ENCODE peak calls at places on chromosome 6, in seven cellular contexts. O is psoas muscle, X is heart left ventricle, Q is Panc1, V is ascending aorta, R is right lobe of liver, D is neural progenitor cell. Y is an unnamed sample.

GRCh38 chr6:143673638-143674037 is 4.1 kb upstream of the PHACTR2 start:
- DNase-seq in O (no peak), X (no peak), Q (no peak), V (no peak), R (no peak), D (peak; percentile 81), Y (no peak)

GRCh38 chr6:111657146-111657545 is 51.5 kb upstream of the TRAF3IP2 start:
- DNase-seq in O (no peak), X (no peak), Q (no peak), V (no peak), R (no peak), D (no peak), Y (no peak)

GRCh38 chr6:1708820-1709612 is 99.3 kb downstream of the FOXC1 start:
- DNase-seq in O (no peak), X (no peak), Q (no peak), V (no peak), R (peak; percentile 61), D (no peak), Y (no peak)

GRCh38 chr6:14765106-14765505 is 480.8 kb upstream of the JARID2 start:
- DNase-seq in O (no peak), X (no peak), Q (no peak), V (no peak), R (no peak), D (no peak), Y (no peak)

GRCh38 chr6:67914419-67914818 is 720.7 kb upstream of the ADGRB3 start:
- DNase-seq in O (no peak), X (no peak), Q (no peak), V (no peak), R (no peak), D (no peak), Y (no peak)

GRCh38 chr6:11710968-11711643 is 67.5 kb downstream of the ADTRP start:
- DNase-seq in O (no peak), X (no peak), Q (no peak), V (no peak), R (no peak), D (no peak), Y (no peak)

GRCh38 chr6:134702279-134702678 is 247.6 kb downstream of the ALDH8A1 start:
- DNase-seq in O (no peak), X (no peak), Q (no peak), V (no peak), R (no peak), D (no peak), Y (no peak)

GRCh38 chr6:21229061-21229460 is 364.5 kb upstream of the SOX4 start:
- DNase-seq in O (no peak), X (no peak), Q (no peak), V (no peak), R (no peak), D (peak; percentile 26), Y (no peak)

GRCh38 chr6:127186889-127187288 is 68.4 kb downstream of the RSPO3 start:
- DNase-seq in O (peak; percentile 65), X (peak; percentile 47), Q (peak; percentile 18), V (peak; percentile 64), R (peak; percentile 85), D (peak; percentile 57), Y (peak; percentile 3)

GRCh38 chr6:88263591-88263990 is 97.4 kb upstream of the CNR1 start:
- DNase-seq in O (no peak), X (no peak), Q (no peak), V (no peak), R (no peak), D (peak; percentile 23), Y (no peak)

GRCh38 chr6:32664827-32665362 is 1.6 kb downstream of the HLA-DQB1 start:
- DNase-seq in O (peak; percentile 22), X (peak; percentile 49), Q (no peak), V (peak; percentile 68), R (no peak), D (peak; percentile 10), Y (no peak)

GRCh38 chr6:34391023-34391485 is 1.4 kb downstream of the NUDT3 start:
- DNase-seq in O (peak; percentile 55), X (peak; percentile 19), Q (no peak), V (peak; percentile 70), R (peak; percentile 79), D (no peak), Y (no peak)

GRCh38 chr6:71408966-71409723 is 120.5 kb downstream of the OGFRL1 start:
- DNase-seq in O (no peak), X (no peak), Q (no peak), V (no peak), R (no peak), D (no peak), Y (no peak)

GRCh38 chr6:114151070-114151685 is 180.2 kb upstream of the HDAC2 start:
- DNase-seq in O (no peak), X (no peak), Q (no peak), V (no peak), R (no peak), D (no peak), Y (no peak)

DNA sequence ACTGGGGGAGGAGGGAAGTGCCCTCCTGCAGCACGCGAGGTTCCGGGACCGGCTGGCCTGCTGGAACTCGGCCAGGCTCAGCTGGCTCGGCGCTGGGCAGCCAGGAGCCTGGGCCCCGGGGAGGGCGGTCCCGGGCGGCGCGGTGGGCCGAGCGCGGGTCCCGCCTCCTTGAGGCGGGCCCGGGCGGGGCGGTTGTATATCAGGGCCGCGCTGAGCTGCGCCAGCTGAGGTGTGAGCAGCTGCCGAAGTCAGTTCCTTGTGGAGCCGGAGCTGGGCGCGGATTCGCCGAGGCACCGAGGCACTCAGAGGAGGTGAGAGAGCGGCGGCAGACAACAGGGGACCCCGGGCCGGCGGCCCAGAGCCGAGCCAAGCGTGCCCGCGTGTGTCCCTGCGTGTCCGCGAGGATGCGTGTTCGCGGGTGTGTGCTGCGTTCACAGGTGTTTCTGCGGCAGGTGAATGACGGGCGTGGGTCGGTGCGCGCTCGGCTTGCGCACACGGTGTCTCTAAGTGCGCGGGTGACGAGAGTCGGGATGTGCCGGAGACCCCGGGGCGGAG is at the start of gene CDKN1A:
- DNase-seq in O (peak; percentile 93), X (peak; percentile 90), Q (no peak), V (peak; percentile 97), R (peak; percentile 96), D (peak; percentile 97), Y (peak; percentile 76)
- H3K4me1 ChIP-seq in O (peaks cover 38% of the 10 kb centered on the region), X (peaks cover 52% of the 10 kb centered on the region), Q (peaks cover 38% of the 10 kb centered on the region), V (peaks cover 34% of the 10 kb centered on the region), R (peaks cover 55% of the 10 kb centered on the region), D (peaks cover 32% of the 10 kb centered on the region), Y (peaks cover 48% of the 10 kb centered on the region)

GRCh38 chr6:117399126-117399525 is 26.6 kb downstream of the ROS1 start:
- DNase-seq in O (no peak), X (no peak), Q (no peak), V (no peak), R (no peak), D (no peak), Y (no peak)

GRCh38 chr6:117401799-117402198 is 23.9 kb downstream of the ROS1 start:
- DNase-seq in O (no peak), X (no peak), Q (no peak), V (no peak), R (no peak), D (no peak), Y (no peak)

GRCh38 chr6:117396228-117396627 is 29.5 kb downstream of the ROS1 start:
- DNase-seq in O (no peak), X (no peak), Q (no peak), V (no peak), R (no peak), D (no peak), Y (no peak)

GRCh38 chr6:117397536-117398227 is 28.1 kb downstream of the ROS1 start:
- DNase-seq in O (no peak), X (no peak), Q (no peak), V (no peak), R (no peak), D (peak; percentile 44), Y (no peak)

GRCh38 chr6:117399924-117400323 is 25.8 kb downstream of the ROS1 start:
- DNase-seq in O (no peak), X (no peak), Q (no peak), V (no peak), R (no peak), D (no peak), Y (no peak)
- TF ChIP-seq CTCF in O (no peak), X (no peak), Q (peak; percentile 56), V (no peak), R (peak; percentile 47), D (peak; percentile 37), Y (no peak)

DNA sequence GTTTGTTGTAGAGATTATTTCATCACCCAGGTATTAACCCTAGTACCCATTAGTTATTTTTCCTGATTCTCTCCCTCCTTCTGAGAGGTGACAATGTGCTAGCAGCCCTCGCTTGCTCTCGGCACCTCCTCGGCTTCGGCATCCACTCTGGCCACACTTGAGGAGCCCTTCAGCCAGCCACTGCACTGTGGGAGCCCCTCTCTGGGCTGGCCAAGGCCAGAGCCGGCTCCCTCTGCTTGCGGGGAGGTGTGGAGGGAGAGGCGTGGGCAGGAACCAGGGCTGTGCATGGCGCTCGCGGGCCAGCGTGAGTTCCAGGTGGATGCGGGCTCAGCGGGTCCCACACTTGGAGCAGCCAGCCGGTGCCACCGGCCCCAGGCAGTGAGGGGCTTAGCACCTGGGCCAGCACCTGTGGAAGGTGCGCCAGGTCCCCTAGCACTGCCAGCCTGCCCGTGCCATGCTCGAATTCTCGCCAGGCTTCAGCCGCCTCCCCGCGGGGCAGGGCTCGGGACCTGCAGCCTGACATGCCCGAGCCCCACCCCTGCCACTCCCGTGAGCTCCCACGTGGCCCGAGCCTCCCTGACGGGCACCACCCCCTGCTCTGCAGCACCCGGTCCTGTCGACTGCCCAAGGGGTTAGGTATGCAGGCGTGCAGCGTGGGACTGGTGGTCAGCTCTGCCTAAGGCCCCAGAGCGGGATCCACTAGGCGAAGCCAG is 221.9 kb downstream of the WDR27 start:
- DNase-seq in O (no peak), X (no peak), Q (no peak), V (no peak), R (no peak), D (no peak), Y (no peak)
- H3K9me3 ChIP-seq in O (peaks cover 8% of the 10 kb centered on the region), X (peaks cover 38% of the 10 kb centered on the region), Q (peaks cover 18% of the 10 kb centered on the region), V (no peaks in the 10 kb centered on the region), R (no peaks in the 10 kb centered on the region), D (peaks cover 8% of the 10 kb centered on the region), Y (peaks cover 8% of the 10 kb centered on the region)

GRCh38 chr6:166443166-166443565 is 60.4 kb upstream of the MPC1 start:
- DNase-seq in O (no peak), X (no peak), Q (no peak), V (no peak), R (no peak), D (no peak), Y (no peak)

GRCh38 chr6:166440729-166441128 is 58.0 kb upstream of the MPC1 start:
- DNase-seq in O (no peak), X (no peak), Q (no peak), V (no peak), R (no peak), D (no peak), Y (no peak)

GRCh38 chr6:166442131-166442530 is 59.4 kb upstream of the MPC1 start:
- DNase-seq in O (no peak), X (no peak), Q (no peak), V (no peak), R (no peak), D (no peak), Y (no peak)

GRCh38 chr6:166440106-166440505 is 57.4 kb upstream of the MPC1 start:
- DNase-seq in O (no peak), X (no peak), Q (no peak), V (no peak), R (no peak), D (no peak), Y (no peak)

DNA sequence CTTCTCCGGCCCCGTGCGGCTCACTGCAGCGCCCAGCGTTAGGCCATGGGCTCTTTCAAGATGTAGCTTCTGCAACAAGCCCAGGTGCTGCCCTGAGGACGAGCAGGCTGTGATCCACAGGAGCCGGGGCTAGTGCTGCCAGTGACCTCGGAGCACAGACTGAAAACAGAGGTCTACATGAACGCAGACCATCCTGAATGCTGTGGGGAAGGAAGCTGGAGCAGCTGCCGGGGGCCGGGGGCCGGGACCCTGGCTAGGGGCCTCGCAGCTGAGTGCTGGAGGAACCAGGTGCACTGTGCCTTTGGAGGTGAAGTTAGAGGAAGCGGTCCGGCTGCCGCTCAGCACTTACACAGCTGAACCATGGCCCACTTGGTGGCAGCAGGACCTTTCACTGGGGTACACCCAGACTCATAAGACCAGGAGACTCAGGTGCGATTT is 58.9 kb upstream of the MPC1 start:
- DNase-seq in O (no peak), X (no peak), Q (no peak), V (no peak), R (no peak), D (no peak), Y (no peak)
- H3K4me1 ChIP-seq in O (no peaks in the 10 kb centered on the region), X (peaks cover 5% of the 10 kb centered on the region), Q (no peaks in the 10 kb centered on the region), V (no peaks in the 10 kb centered on the region), R (no peaks in the 10 kb centered on the region), D (no peaks in the 10 kb centered on the region), Y (no peaks in the 10 kb centered on the region)